ENCODE peak calls at places on chromosome 20, in four cellular contexts. W is testis, Q is stomach, Y is choroid plexus epithelial cell. G is an unnamed sample.

GRCh38 chr20:13430346-13431002 is 208.3 kb downstream of the TASP1 start:
- DNase-seq in W (no peak), Q (no peak), Y (peak; percentile 31), G (peak; percentile 31)

GRCh38 chr20:12875510-12875909 is 133.3 kb upstream of the SPTLC3 start:
- DNase-seq in W (peak; percentile 69), Q (no peak), Y (peak; percentile 80), G (no peak)

GRCh38 chr20:31630187-31630790 is 7.4 kb upstream of the COX4I2 start:
- DNase-seq in W (no peak), Q (peak; percentile 91), Y (peak; percentile 42), G (no peak)

GRCh38 chr20:13105864-13106457 is 97.2 kb downstream of the SPTLC3 start:
- DNase-seq in W (no peak), Q (no peak), Y (peak; percentile 71), G (peak; percentile 54)

GRCh38 chr20:38935285-38935684 is 9.1 kb downstream of the FAM83D start:
- DNase-seq in W (no peak), Q (no peak), Y (peak; percentile 26), G (peak; percentile 4)

GRCh38 chr20:49701313-49701731 is 12.4 kb downstream of the B4GALT5 start:
- DNase-seq in W (peak; percentile 52), Q (no peak), Y (no peak), G (no peak)

GRCh38 chr20:3811421-3812258 is 8.7 kb upstream of the AP5S1 start:
- DNase-seq in W (peak; percentile 97), Q (peak; percentile 99), Y (peak; percentile 99), G (peak; percentile 100)

GRCh38 chr20:50367104-50367674 is 143.0 kb upstream of the PTPN1 start:
- DNase-seq in W (no peak), Q (no peak), Y (no peak), G (no peak)

GRCh38 chr20:41738584-41739193 is 120.5 kb upstream of the CHD6 start:
- DNase-seq in W (peak; percentile 62), Q (peak; percentile 58), Y (peak; percentile 69), G (peak; percentile 44)

GRCh38 chr20:7094438-7094997 is 327.0 kb downstream of the BMP2 start:
- DNase-seq in W (peak; percentile 20), Q (no peak), Y (peak; percentile 72), G (peak; percentile 22)

GRCh38 chr20:41123636-41124035 is 13.7 kb upstream of the PLCG1 start:
- DNase-seq in W (no peak), Q (no peak), Y (no peak), G (no peak)

GRCh38 chr20:34713194-34713943 is 9.2 kb downstream of the TP53INP2 start:
- DNase-seq in W (peak; percentile 28), Q (no peak), Y (peak; percentile 99), G (peak; percentile 97)

GRCh38 chr20:39885975-39886649 is 802.9 kb downstream of the MAFB start:
- DNase-seq in W (peak; percentile 89), Q (peak; percentile 38), Y (peak; percentile 95), G (peak; percentile 84)

GRCh38 chr20:50194831-50195523 is 4.3 kb downstream of the CEBPB start:
- DNase-seq in W (no peak), Q (no peak), Y (peak; percentile 48), G (peak; percentile 25)

GRCh38 chr20:53666144-53666543 is 72.5 kb upstream of the ZNF217 start:
- DNase-seq in W (no peak), Q (no peak), Y (no peak), G (no peak)

GRCh38 chr20:32621071-32621913 is 36.2 kb upstream of the NOL4L start:
- DNase-seq in W (no peak), Q (no peak), Y (no peak), G (no peak)

GRCh38 chr20:642398-643174 is 10.4 kb downstream of the SRXN1 start:
- DNase-seq in W (peak; percentile 32), Q (no peak), Y (no peak), G (no peak)

GRCh38 chr20:1894471-1894950 is 696 bp upstream of the SIRPA start:
- DNase-seq in W (peak; percentile 56), Q (peak; percentile 62), Y (peak; percentile 61), G (peak; percentile 72)

GRCh38 chr20:53623454-53624206 is 30.0 kb upstream of the ZNF217 start:
- DNase-seq in W (peak; percentile 86), Q (peak; percentile 63), Y (peak; percentile 90), G (peak; percentile 79)

GRCh38 chr20:38126146-38126912 is 38.7 kb downstream of the TGM2 start:
- DNase-seq in W (no peak), Q (peak; percentile 33), Y (peak; percentile 58), G (no peak)

GRCh38 chr20:38145094-38146075 is 19.7 kb downstream of the TGM2 start:
- DNase-seq in W (no peak), Q (no peak), Y (peak; percentile 56), G (peak; percentile 52)

GRCh38 chr20:61438285-61438684 is 186.2 kb downstream of the CDH4 start:
- DNase-seq in W (no peak), Q (no peak), Y (no peak), G (no peak)

GRCh38 chr20:41167118-41167470 is 29.8 kb downstream of the PLCG1 start:
- DNase-seq in W (no peak), Q (no peak), Y (no peak), G (no peak)

GRCh38 chr20:31515775-31516107 is 1.5 kb downstream of the HM13 start:
- DNase-seq in W (no peak), Q (no peak), Y (no peak), G (no peak)

GRCh38 chr20:53622247-53623114 is 28.8 kb upstream of the ZNF217 start:
- DNase-seq in W (no peak), Q (peak; percentile 26), Y (peak; percentile 23), G (peak; percentile 15)

GRCh38 chr20:11207749-11208502 is 534.1 kb upstream of the JAG1 start:
- DNase-seq in W (no peak), Q (peak; percentile 67), Y (peak; percentile 32), G (peak; percentile 73)

GRCh38 chr20:54188132-54188835 is 14.5 kb upstream of the CYP24A1 start:
- DNase-seq in W (peak; percentile 41), Q (no peak), Y (no peak), G (no peak)

GRCh38 chr20:34559311-34560140 is 1.0 kb downstream of the MAP1LC3A start:
- DNase-seq in W (peak; percentile 26), Q (no peak), Y (peak; percentile 52), G (no peak)

GRCh38 chr20:41499961-41500725 is 118.0 kb downstream of the CHD6 start:
- DNase-seq in W (no peak), Q (no peak), Y (peak; percentile 50), G (peak; percentile 25)

GRCh38 chr20:19210426-19211155 is 1.9 kb upstream of the SLC24A3 start:
- DNase-seq in W (no peak), Q (no peak), Y (no peak), G (no peak)

GRCh38 chr20:61482425-61482887 is 230.4 kb downstream of the CDH4 start:
- DNase-seq in W (peak; percentile 79), Q (no peak), Y (no peak), G (no peak)

GRCh38 chr20:5843054-5843731 is 93.0 kb downstream of the SHLD1 start:
- DNase-seq in W (no peak), Q (no peak), Y (peak; percentile 60), G (peak; percentile 25)

GRCh38 chr20:16170406-16170971 is 402.8 kb downstream of the KIF16B start:
- DNase-seq in W (no peak), Q (no peak), Y (no peak), G (no peak)

GRCh38 chr20:23151008-23151703 is 65.0 kb upstream of the CD93 start:
- DNase-seq in W (no peak), Q (peak; percentile 18), Y (peak; percentile 34), G (no peak)

GRCh38 chr20:23151885-23152284 is 65.8 kb upstream of the CD93 start:
- DNase-seq in W (no peak), Q (peak; percentile 24), Y (no peak), G (no peak)

GRCh38 chr20:23152902-23153301 is 66.8 kb upstream of the CD93 start:
- DNase-seq in W (no peak), Q (no peak), Y (no peak), G (no peak)

GRCh38 chr20:23153696-23154341 is 67.7 kb upstream of the CD93 start:
- DNase-seq in W (no peak), Q (no peak), Y (no peak), G (no peak)

GRCh38 chr20:23152308-23152892 is 66.3 kb upstream of the CD93 start:
- DNase-seq in W (peak; percentile 66), Q (peak; percentile 49), Y (peak; percentile 82), G (peak; percentile 61)
- TF ChIP-seq CTCF in W (no peak), Q (no peak), Y (no peak), G (no peak)

GRCh38 chr20:46305973-46306360 is 2.3 kb downstream of the CDH22 start:
- DNase-seq in W (no peak), Q (no peak), Y (no peak), G (no peak)

GRCh38 chr20:46308258-46309157 is at the start of gene CDH22:
- DNase-seq in W (peak; percentile 67), Q (peak; percentile 45), Y (peak; percentile 40), G (no peak)

GRCh38 chr20:46307139-46307998 is 929 bp downstream of the CDH22 start:
- DNase-seq in W (peak; percentile 48), Q (peak; percentile 52), Y (peak; percentile 54), G (peak; percentile 14)

GRCh38 chr20:46306743-46307138 is 1.6 kb downstream of the CDH22 start:
- DNase-seq in W (no peak), Q (no peak), Y (no peak), G (no peak)

DNA sequence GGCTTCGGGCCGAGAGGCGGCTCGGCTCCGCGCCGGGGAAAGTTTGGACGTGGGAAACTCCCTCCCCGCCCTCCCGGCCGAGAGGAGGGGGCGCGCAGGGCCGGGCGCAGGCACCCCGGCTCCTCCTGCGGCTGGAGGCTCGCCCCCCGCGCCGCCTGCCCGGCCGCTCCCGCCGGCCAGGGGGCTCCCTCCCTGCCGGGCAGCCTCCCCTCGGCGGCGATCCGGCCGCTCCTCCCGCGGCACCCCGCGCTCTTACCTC is 370 bp downstream of the CDH22 start:
- DNase-seq in W (no peak), Q (no peak), Y (no peak), G (no peak)
- H3K4me3 ChIP-seq in W (peak overlapping the region; percentile 43), Q (peak overlapping the region; percentile 62), Y (no peak overlapping the region), G (no peak overlapping the region)

GRCh38 chr20:48425776-48426175 is 402.0 kb downstream of the PREX1 start:
- DNase-seq in W (no peak), Q (no peak), Y (no peak), G (no peak)

GRCh38 chr20:48416002-48416401 is 411.8 kb downstream of the PREX1 start:
- DNase-seq in W (no peak), Q (no peak), Y (no peak), G (no peak)

GRCh38 chr20:48419173-48419572 is 408.6 kb downstream of the PREX1 start:
- DNase-seq in W (no peak), Q (no peak), Y (no peak), G (no peak)

GRCh38 chr20:48422242-48422960 is 405.4 kb downstream of the PREX1 start:
- DNase-seq in W (no peak), Q (no peak), Y (no peak), G (no peak)

GRCh38 chr20:48421547-48421946 is 406.3 kb downstream of the PREX1 start:
- DNase-seq in W (no peak), Q (no peak), Y (no peak), G (no peak)
- TF ChIP-seq CTCF in W (no peak), Q (no peak), Y (no peak), G (no peak)

DNA sequence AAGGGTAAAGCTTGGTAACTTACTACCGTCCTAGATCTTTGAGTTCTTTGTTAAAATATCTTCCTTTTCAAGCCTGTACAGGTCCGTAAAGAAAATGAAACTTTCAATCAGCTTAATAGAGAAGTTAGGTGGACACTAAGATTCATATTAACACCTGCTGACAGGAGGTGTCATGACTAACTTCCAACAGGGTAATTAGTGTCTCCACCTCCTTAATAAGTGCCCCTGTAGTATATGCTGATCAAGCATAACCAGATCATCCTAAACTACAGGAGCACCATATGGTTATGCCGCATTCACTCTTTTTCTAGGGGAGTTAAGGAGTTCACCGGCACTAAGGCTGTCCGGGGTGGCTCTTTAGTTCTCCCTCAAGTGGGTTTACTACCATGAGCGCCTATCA is 23.9 kb upstream of the RALGAPA2 start:
- DNase-seq in W (no peak), Q (no peak), Y (no peak), G (no peak)
- H3K4me3 ChIP-seq in W (no peak overlapping the region), Q (no peak overlapping the region), Y (no peak overlapping the region), G (no peak overlapping the region)

G was measured in astrocyte of the spinal cord.